ENCODE peak calls at places on chromosomes 4 and X, in nine cellular contexts. E, N, T, F, I, X, B, G and U are unnamed samples.

GRCh38 chrX:38803609-38804480 is 2.6 kb downstream of the MID1IP1 start:
- DNase-seq in T (peak), I (no peak), F (peak), B (peak), N (no peak), X (peak), G (peak), E (peak), U (no peak)

GRCh38 chrX:16695079-16695676 is 17.3 kb downstream of the CTPS2 start:
- DNase-seq in T (peak), I (no peak), G (peak), B (peak), E (no peak), N (no peak), F (peak), X (peak), U (no peak)

GRCh38 chr4:90403781-90404180 is 276.6 kb downstream of the CCSER1 start:
- DNase-seq in B (no peak), X (no peak), F (no peak), G (no peak), E (no peak), N (no peak), T (no peak), I (no peak), U (no peak)

GRCh38 chr4:149709640-149710039 is 106.0 kb downstream of the IQCM start:
- DNase-seq in T (no peak), G (no peak), E (no peak), F (peak), I (no peak), N (no peak), B (no peak), X (peak), U (no peak)

GRCh38 chrX:110070970-110071369 is 68.1 kb downstream of the TMEM164 start:
- DNase-seq in N (no peak), I (no peak), G (no peak), X (no peak), T (no peak), B (no peak), E (no peak), F (no peak), U (no peak)

GRCh38 chrX:69493193-69493592 is 10.9 kb upstream of the NALF2 start:
- DNase-seq in B (peak), X (peak), G (no peak), I (no peak), E (no peak), F (peak), T (peak), N (no peak), U (no peak)

GRCh38 chr4:173514641-173515217 is 15.3 kb downstream of the HAND2 start:
- DNase-seq in X (no peak), E (no peak), T (no peak), G (no peak), I (no peak), N (no peak), B (no peak), F (no peak), U (no peak)

GRCh38 chr4:10106421-10107039 is 10.1 kb downstream of the WDR1 start:
- DNase-seq in F (peak), G (no peak), T (no peak), N (no peak), E (peak), I (no peak), B (peak), X (peak), U (no peak)

GRCh38 chr4:180465364-180465763 is 1777.8 kb upstream of the TENM3 start:
- DNase-seq in B (no peak), F (no peak), G (no peak), N (no peak), E (no peak), T (no peak), X (no peak), I (no peak), U (no peak)

GRCh38 chr4:108118505-108118904 is 50.2 kb downstream of the LEF1 start:
- DNase-seq in B (no peak), G (no peak), I (no peak), E (no peak), F (peak), T (peak), N (peak), X (peak), U (peak)

GRCh38 chr4:180558427-180558826 is 1684.8 kb upstream of the TENM3 start:
- DNase-seq in X (no peak), F (no peak), B (no peak), I (no peak), T (no peak), G (no peak), E (no peak), N (no peak), U (no peak)

GRCh38 chr4:142088906-142089305 is 452.5 kb downstream of the IL15 start:
- DNase-seq in I (no peak), N (no peak), T (no peak), X (peak), E (no peak), G (no peak), B (no peak), F (no peak), U (no peak)

GRCh38 chr4:133275246-133275645 is 126.2 kb downstream of the PCDH10 start:
- DNase-seq in T (no peak), N (no peak), G (no peak), B (no peak), E (no peak), I (no peak), F (no peak), X (no peak), U (no peak)

GRCh38 chr4:47031011-47031678 is at the start of gene GABRB1:
- DNase-seq in X (peak), F (peak), I (peak), E (peak), G (no peak), N (no peak), T (no peak), B (peak), U (no peak)

GRCh38 chrX:101219840-101220191 is 230 bp downstream of the DRP2 start:
- DNase-seq in G (no peak), N (no peak), E (no peak), B (no peak), X (no peak), F (no peak), I (no peak), T (no peak), U (no peak)

GRCh38 chrX:101220881-101221280 is 1.3 kb downstream of the DRP2 start:
- DNase-seq in N (no peak), I (no peak), X (no peak), B (no peak), G (no peak), E (no peak), T (no peak), F (no peak), U (no peak)

GRCh38 chrX:101223226-101223625 is 3.6 kb downstream of the DRP2 start:
- DNase-seq in N (no peak), G (no peak), T (no peak), X (no peak), F (no peak), B (no peak), E (no peak), I (no peak), U (no peak)

GRCh38 chrX:101219116-101219839 is at the start of gene DRP2:
- DNase-seq in I (no peak), G (no peak), T (no peak), F (peak), E (no peak), N (no peak), X (peak), B (no peak), U (no peak)

GRCh38 chrX:101217689-101218088 is 1.9 kb upstream of the DRP2 start:
- DNase-seq in G (no peak), F (no peak), N (no peak), E (no peak), B (no peak), I (no peak), T (no peak), X (no peak), U (no peak)
- TF ChIP-seq CTCF in G (no peak), F (no peak), N (no peak), E (no peak), B (no peak), I (no peak), T (no peak), X (no peak), U (no peak)

DNA sequence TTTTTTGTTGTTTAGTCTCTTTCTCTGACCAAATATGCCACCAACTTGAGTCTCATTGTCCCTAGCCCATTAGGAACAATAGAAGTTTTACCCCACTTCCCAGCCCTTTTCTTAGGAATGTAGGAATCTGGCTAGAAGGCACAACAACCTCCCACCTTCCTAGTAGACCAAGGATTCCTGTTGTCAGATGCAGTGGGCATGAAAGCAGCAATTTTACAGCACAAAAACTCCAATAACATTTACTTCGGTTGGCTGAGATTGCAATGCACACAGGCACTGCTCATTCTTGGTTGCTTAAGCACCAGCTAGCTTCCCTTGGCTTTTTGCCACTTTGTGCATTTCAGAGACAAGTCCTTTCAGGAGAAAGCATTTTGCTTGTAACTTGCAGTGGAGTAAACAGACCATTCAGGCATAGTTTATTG is 312.8 kb downstream of the TENM3 start:
- DNase-seq in X (peak), G (no peak), B (no peak), T (no peak), E (no peak), I (peak), N (no peak), F (peak), U (no peak)
- H3K4me3 ChIP-seq in X (no peak), G (no peak), B (no peak), T (no peak), E (no peak), I (no peak), N (no peak), F (no peak), U (no peak)

GRCh38 chrX:1325515-1326116 is 11.0 kb upstream of the IL3RA start:
- DNase-seq in B (no peak), X (no peak), G (no peak), I (no peak), F (no peak), N (no peak), E (no peak), T (no peak), U (no peak)

GRCh38 chrX:1327651-1328304 is 8.8 kb upstream of the IL3RA start:
- DNase-seq in I (no peak), B (no peak), G (no peak), E (no peak), F (no peak), T (no peak), X (no peak), N (peak), U (no peak)

GRCh38 chrX:1322393-1322792 is 14.2 kb upstream of the IL3RA start:
- DNase-seq in G (no peak), E (no peak), I (no peak), N (no peak), X (no peak), B (no peak), F (no peak), T (no peak), U (no peak)

GRCh38 chrX:1321689-1322088 is 14.9 kb upstream of the IL3RA start:
- DNase-seq in B (no peak), E (no peak), X (no peak), G (no peak), I (no peak), N (no peak), T (no peak), F (no peak), U (no peak)

DNA sequence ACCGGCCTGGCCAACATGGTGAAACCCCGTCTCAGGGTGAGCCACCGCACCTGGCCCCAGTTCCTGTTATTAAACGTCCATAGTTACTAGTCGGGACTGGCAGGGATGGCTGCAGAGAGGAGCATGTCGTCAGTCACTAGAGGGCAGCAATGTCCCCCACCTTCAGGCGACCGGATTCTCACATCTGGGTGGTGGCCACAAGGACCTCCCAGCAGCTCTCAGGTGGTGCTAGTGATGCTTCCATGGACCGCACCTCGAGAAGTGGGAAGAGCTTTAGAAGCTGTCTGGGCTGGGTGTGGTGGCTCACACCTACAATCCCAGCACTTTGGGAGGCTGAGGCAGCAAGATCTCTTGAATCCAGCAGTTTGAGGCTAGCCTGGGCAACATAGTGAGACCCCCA is 13.3 kb upstream of the IL3RA start:
- DNase-seq in F (no peak), T (peak), E (peak), N (peak), X (no peak), G (peak), I (no peak), B (peak), U (peak)
- TF ChIP-seq CTCF in F (no peak), T (peak), E (peak), N (peak), X (peak), G (peak), I (peak), B (no peak), U (peak)

GRCh38 chrX:17768997-17769396 is 31.7 kb downstream of the SCML1 start:
- DNase-seq in X (no peak), G (no peak), I (no peak), N (no peak), B (no peak), E (no peak), T (no peak), F (no peak), U (no peak)

GRCh38 chrX:17774053-17774452 is 36.8 kb downstream of the SCML1 start:
- DNase-seq in F (no peak), X (no peak), T (no peak), B (no peak), N (no peak), E (no peak), G (no peak), I (no peak), U (no peak)

GRCh38 chrX:17778984-17779383 is 41.7 kb downstream of the SCML1 start:
- DNase-seq in F (peak), I (no peak), E (no peak), N (no peak), T (no peak), B (no peak), X (no peak), G (no peak), U (no peak)

GRCh38 chrX:17769701-17770269 is 32.5 kb downstream of the SCML1 start:
- DNase-seq in N (no peak), I (no peak), X (no peak), E (no peak), F (no peak), T (no peak), B (no peak), G (no peak), U (no peak)

DNA sequence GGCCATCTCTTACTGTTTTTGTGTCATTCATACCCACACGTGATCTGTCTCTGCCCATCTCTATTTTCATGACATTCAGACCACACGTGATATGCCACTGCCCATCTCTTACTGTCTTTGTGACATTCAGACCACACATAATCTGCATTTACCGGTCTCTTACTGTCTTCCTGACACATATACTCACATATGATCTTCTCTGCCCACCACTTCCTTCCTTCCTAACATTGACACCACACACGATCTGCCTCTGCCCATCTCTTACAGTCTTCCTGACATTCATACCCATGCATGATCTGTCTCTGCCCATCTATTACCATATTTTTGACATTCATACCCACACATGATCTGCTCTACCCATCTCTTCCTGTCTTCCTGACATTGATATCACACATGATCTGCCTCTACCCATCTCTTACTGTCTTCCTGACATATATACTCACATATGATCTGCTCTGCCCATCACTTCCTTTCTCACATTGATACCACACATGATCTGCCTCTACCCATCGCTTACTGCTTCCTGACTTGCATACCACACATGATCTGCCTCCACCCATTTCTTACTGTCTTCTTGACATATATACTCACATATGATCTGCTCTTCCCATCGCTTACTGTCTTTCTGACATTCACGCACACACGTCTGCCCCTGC is 36.1 kb downstream of the SCML1 start:
- DNase-seq in I (no peak), G (no peak), F (no peak), T (no peak), E (no peak), B (no peak), X (no peak), N (no peak), U (no peak)
- H3K4me3 ChIP-seq in I (no peak), G (no peak), F (no peak), T (no peak), E (no peak), B (no peak), X (no peak), N (no peak), U (no peak)

DNA sequence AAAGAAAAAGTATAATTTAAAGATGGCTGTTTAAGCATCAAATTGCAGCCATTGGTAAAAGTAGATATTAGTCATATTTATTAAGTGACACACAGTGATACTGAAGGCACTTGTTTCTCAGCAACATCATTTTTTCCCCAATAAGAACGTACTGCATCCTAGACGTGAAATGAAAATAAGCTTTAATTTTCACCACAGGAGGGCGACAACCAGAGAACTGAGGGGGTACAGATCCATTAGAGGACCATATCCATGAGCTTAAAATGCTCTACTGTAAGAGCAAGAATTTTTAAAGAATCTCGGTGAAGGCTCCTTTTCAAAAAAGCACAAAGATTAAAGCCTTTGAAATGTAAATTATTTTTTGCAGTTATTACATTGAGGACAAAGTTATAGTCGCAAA is 33.4 kb downstream of the FRG1 start:
- DNase-seq in B (no peak), G (no peak), X (no peak), F (no peak), E (no peak), T (peak), N (no peak), I (no peak), U (no peak)
- TF ChIP-seq CTCF in B (no peak), G (no peak), X (no peak), F (no peak), E (no peak), T (peak), N (peak), I (peak), U (peak)

GRCh38 chrX:132483523-132483922 is 5.3 kb downstream of the MBNL3 start:
- DNase-seq in F (no peak), N (no peak), G (no peak), B (no peak), E (no peak), X (no peak), T (no peak), I (no peak), U (no peak)

GRCh38 chrX:132483951-132484350 is 4.9 kb downstream of the MBNL3 start:
- DNase-seq in I (no peak), E (no peak), B (no peak), G (no peak), T (no peak), F (no peak), N (no peak), X (no peak), U (no peak)

GRCh38 chrX:132481449-132481848 is 7.4 kb downstream of the MBNL3 start:
- DNase-seq in B (no peak), N (no peak), G (no peak), I (no peak), T (no peak), E (no peak), F (no peak), X (no peak), U (no peak)

GRCh38 chrX:132480581-132481203 is 8.1 kb downstream of the MBNL3 start:
- DNase-seq in I (no peak), G (peak), B (peak), X (peak), N (peak), E (peak), T (peak), F (peak), U (no peak)

GRCh38 chrX:132482632-132483031 is 6.2 kb downstream of the MBNL3 start:
- DNase-seq in T (no peak), I (no peak), E (no peak), G (no peak), B (no peak), X (no peak), F (no peak), N (no peak), U (no peak)
- H3K4me3 ChIP-seq in T (peak), I (no peak), E (no peak), G (no peak), B (no peak), X (no peak), F (no peak), N (no peak), U (no peak)

GRCh38 chr4:87007345-87008181 is 72.8 kb downstream of the AFF1 start:
- DNase-seq in F (peak), T (peak), B (peak), X (peak), G (peak), E (peak), I (no peak), N (no peak), U (no peak)
- TF ChIP-seq CTCF in F (no peak), T (no peak), B (no peak), X (no peak), G (no peak), E (no peak), I (peak), N (no peak), U (no peak)

GRCh38 chr4:121824171-121824527 is 466 bp upstream of the CCNA2 start:
- DNase-seq in G (no peak), E (no peak), N (no peak), I (no peak), B (no peak), X (no peak), F (no peak), T (no peak), U (no peak)
- H3K4me3 ChIP-seq in G (peak), E (peak), N (peak), I (peak), B (peak), X (peak), F (peak), T (peak), U (peak)